ENCODE peak calls at places on chromosomes 2 and 18, in four cellular contexts. B is neuronal stem cell, M is GM23248, K is neural progenitor cell. Y is an unnamed sample.

GRCh38 chr2:16654775-16655456 is 10.7 kb downstream of the CYRIA start:
- DNase-seq in B (no peak), M (no peak), K (no peak), Y (no peak)

GRCh38 chr2:236943068-236943467 is 142.6 kb upstream of the COPS8 start:
- DNase-seq in B (no peak), M (no peak), K (no peak), Y (no peak)

GRCh38 chr2:131394147-131394931 is 30.4 kb upstream of the RAB6D start:
- DNase-seq in B (peak; percentile 44), M (peak; percentile 30), K (peak; percentile 66), Y (no peak)

GRCh38 chr2:237432484-237433092 is 18.6 kb upstream of the COL6A3 start:
- DNase-seq in B (no peak), M (peak; percentile 99), K (no peak), Y (no peak)

GRCh38 chr2:144456680-144457079 is 63.2 kb downstream of the ZEB2 start:
- DNase-seq in B (no peak), M (peak; percentile 99), K (no peak), Y (no peak)

GRCh38 chr2:144454466-144455287 is 65.2 kb downstream of the ZEB2 start:
- DNase-seq in B (no peak), M (peak; percentile 65), K (no peak), Y (no peak)

GRCh38 chr2:23988371-23988770 is 21.5 kb upstream of the MFSD2B start:
- DNase-seq in B (no peak), M (peak; percentile 41), K (no peak), Y (peak; percentile 11)

GRCh38 chr2:179336782-179337534 is 72.3 kb upstream of the SESTD1 start:
- DNase-seq in B (peak; percentile 29), M (peak; percentile 82), K (peak; percentile 68), Y (no peak)

GRCh38 chr2:215503381-215503780 is 67.5 kb upstream of the FN1 start:
- DNase-seq in B (no peak), M (peak; percentile 40), K (no peak), Y (no peak)

GRCh38 chr2:105919826-105920225 is 175.1 kb downstream of the NCK2 start:
- DNase-seq in B (no peak), M (peak; percentile 59), K (no peak), Y (no peak)

GRCh38 chr2:55168221-55169154 is 63.6 kb downstream of the CLHC1 start:
- DNase-seq in B (no peak), M (peak; percentile 88), K (peak; percentile 51), Y (peak; percentile 52)

GRCh38 chr2:185456517-185456916 is 282.1 kb upstream of the FSIP2 start:
- DNase-seq in B (no peak), M (peak; percentile 28), K (no peak), Y (no peak)

GRCh38 chr2:211045025-211045424 is 488.6 kb downstream of the CPS1 start:
- DNase-seq in B (no peak), M (no peak), K (no peak), Y (peak; percentile 18)

GRCh38 chr2:235659767-235660322 is 166.0 kb downstream of the AGAP1 start:
- DNase-seq in B (no peak), M (peak; percentile 95), K (no peak), Y (no peak)

GRCh38 chr2:238970553-238971081 is 122.7 kb downstream of the TWIST2 start:
- DNase-seq in B (peak; percentile 50), M (peak; percentile 72), K (peak; percentile 73), Y (peak; percentile 52)

GRCh38 chr2:178395941-178396585 is 54.9 kb downstream of the PRKRA start:
- DNase-seq in B (no peak), M (no peak), K (no peak), Y (no peak)

GRCh38 chr18:32896781-32897547 is 124.1 kb upstream of the KLHL14 start:
- DNase-seq in B (no peak), M (no peak), K (no peak), Y (no peak)

GRCh38 chr2:197168705-197169104 is 141.9 kb downstream of the ANKRD44 start:
- DNase-seq in B (peak; percentile 77), M (peak; percentile 57), K (peak; percentile 91), Y (no peak)

GRCh38 chr2:143081616-143082015 is 47.6 kb upstream of the ARHGAP15 start:
- DNase-seq in B (no peak), M (peak; percentile 25), K (no peak), Y (no peak)

GRCh38 chr2:98709530-98709929 is 21.4 kb downstream of the MGAT4A start:
- DNase-seq in B (no peak), M (no peak), K (no peak), Y (no peak)

GRCh38 chr2:98708396-98709186 is 22.3 kb downstream of the MGAT4A start:
- DNase-seq in B (no peak), M (no peak), K (no peak), Y (no peak)

GRCh38 chr2:98712145-98712544 is 18.8 kb downstream of the MGAT4A start:
- DNase-seq in B (no peak), M (no peak), K (no peak), Y (no peak)

GRCh38 chr2:98713332-98714015 is 17.5 kb downstream of the MGAT4A start:
- DNase-seq in B (no peak), M (no peak), K (no peak), Y (no peak)

GRCh38 chr2:98710709-98711108 is 20.2 kb downstream of the MGAT4A start:
- DNase-seq in B (no peak), M (no peak), K (no peak), Y (no peak)
- H3K4me2 ChIP-seq in B (no peak overlapping the region), M (no peak overlapping the region), K (no peak overlapping the region), Y (no peak overlapping the region)

DNA sequence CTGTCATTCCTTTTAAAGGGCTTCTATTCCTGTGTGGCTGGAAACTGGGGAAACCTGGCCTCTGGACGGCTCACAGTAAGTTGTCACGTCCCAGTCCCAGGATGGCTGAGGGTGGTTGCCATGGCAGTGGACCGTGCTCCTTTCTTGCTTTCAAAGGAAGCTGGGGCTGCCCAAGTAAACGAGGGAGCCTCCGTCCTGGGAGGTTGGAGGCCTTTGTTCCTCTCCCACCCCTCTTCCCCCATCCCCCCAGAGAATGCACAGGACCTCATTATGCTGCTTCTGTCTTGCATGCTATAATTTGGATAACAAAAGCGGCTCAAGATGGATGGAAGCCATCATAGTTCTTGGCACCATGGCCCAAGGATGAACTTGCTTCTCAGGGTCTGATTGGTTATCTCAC is 325.5 kb upstream of the HS6ST1 start:
- DNase-seq in B (peak; percentile 71), M (no peak), K (peak; percentile 76), Y (no peak)
- H3K4me2 ChIP-seq in B (peak overlapping the region; percentile 38), M (no peak overlapping the region), K (peak overlapping the region; percentile 52), Y (no peak overlapping the region)

DNA sequence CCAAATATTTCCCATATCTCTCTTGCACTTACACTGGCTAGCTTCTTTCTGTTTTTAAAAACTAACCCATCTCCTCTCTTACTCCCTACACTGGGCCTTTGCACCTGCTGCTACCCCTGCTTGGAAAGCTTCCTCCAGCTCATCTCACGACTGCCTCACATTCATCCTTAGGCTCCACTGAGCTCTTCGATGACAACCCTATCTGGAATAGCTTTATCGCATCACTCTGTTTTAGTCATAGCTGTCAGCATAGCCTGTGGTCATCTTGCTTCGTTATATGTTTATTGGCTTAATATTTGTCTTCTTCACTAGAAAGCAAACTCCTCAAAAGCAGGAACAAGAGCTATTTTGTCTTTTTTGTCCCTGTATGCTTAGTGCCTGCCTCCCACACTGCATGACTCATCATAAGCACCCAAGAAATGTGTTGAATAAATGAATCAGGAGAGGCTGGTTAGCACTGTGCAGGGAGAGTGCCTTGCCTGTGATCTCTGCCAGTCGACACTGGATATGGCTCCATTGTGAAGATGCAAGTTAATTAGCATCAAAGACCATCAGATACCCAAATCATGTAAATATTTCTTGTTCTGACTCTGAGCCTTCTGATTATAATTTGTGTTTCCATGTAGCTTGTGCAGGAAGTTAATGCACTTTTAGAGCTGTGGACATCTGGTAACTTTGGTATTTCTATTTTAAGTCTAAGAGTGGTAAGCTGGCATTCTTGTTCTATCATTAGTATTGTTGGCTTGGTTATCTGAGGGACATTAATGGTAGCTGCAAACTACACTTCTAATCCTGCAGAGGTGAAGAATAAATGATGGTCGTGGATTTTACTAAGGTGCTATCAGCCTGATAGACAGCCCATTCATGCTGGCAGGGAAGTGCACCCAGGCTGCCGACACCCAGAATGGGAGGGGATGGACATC is 10.3 kb upstream of the DYTN start:
- DNase-seq in B (no peak), M (peak; percentile 56), K (no peak), Y (no peak)
- H3K4me2 ChIP-seq in B (no peak overlapping the region), M (no peak overlapping the region), K (no peak overlapping the region), Y (no peak overlapping the region)

DNA sequence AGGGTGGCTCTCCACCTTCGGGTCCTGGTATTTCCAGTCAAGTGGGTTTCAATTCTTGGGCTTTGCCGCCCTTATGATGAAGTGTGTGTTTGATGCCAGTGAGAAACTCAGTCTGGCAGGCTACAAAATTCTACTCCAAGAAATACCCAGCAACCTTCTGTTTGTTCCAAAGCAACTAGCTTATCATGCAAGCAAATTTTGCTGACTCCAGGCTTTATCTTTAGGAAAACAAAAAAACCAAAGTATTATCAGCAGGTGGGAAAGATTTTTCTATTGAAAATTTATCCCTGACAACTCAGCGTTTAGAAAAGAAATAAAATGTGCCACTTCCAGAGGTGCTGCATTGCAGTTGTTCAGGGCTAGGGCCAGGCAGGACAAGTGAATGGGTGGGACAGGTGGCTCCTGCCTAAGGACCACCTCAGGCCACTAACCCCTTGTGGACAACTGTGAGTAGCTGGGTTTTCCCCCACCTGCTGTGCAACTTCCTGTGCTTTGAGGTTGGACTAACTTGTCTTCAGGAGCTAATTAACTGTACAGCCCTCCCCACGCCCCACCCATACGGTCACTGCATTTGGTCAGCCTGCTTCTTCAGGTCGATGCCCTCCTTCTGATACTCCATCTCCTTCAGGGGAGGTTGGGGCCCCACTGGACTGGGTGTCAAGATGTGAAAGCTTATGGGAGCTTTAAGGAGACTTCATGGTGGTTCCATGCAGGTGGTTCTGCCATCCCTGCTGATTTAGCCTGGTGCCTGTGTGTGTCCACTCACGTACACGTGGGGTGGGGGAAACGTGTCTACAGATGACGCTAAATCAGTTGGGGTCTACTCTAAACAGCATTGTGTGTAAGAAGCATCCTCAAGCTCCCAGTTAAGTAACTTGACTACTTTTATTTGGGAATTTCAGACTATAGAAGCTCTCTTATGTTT is 46.8 kb downstream of the BCL2L11 start:
- DNase-seq in B (no peak), M (no peak), K (no peak), Y (peak; percentile 33)
- H3K4me2 ChIP-seq in B (no peak overlapping the region), M (peak overlapping the region; percentile 49), K (no peak overlapping the region), Y (no peak overlapping the region)

GRCh38 chr2:1632510-1632909 is 111.8 kb downstream of the PXDN start:
- DNase-seq in B (no peak), M (no peak), K (no peak), Y (no peak)
- H3K4me2 ChIP-seq in B (no peak overlapping the region), M (no peak overlapping the region), K (no peak overlapping the region), Y (no peak overlapping the region)

DNA sequence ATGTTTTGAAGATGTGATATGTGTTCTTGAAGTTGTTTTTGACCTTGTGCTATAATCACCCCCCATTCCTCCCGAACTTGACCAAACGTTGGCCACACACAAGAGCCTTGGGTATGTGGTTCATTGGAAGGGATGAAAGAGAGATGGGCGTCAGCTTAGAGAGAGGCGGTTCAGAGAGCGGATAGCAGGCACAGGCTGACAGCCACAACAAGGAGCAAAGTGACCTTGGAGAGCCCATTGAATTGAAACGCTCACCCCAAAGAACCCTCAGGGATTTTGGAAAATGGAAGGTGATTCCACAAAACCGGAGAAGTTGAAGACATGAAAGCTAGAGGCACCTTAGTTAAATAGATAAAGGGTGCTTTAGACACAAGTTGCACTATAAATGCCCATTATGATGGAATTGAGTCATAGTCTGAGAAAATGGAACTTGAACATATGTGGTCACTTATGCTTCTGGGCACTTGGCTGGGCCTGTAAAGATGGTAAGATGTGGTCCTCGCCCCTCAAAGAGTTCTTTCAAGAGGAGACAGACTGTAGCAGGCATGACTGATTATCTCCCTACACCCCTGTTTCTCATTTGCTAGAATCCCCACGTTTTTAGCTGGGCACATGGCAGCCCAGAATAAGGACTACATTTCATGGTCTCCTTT is 188.5 kb upstream of the HAAO start:
- DNase-seq in B (no peak), M (no peak), K (no peak), Y (no peak)
- H3K4me2 ChIP-seq in B (no peak overlapping the region), M (no peak overlapping the region), K (no peak overlapping the region), Y (no peak overlapping the region)